ENCODE peak calls at places on chromosomes 5 and 9, in nine cellular contexts. G, W, D, R, C, V, N, X and J are unnamed samples.

GRCh38 chr9:20297646-20298084 is 324.6 kb downstream of the MLLT3 start:
- DNase-seq in G (no peak), W (peak), D (no peak), R (no peak), C (no peak), V (peak), N (no peak), X (no peak), J (no peak)

GRCh38 chr5:55679556-55679955 is 32.6 kb downstream of the SLC38A9 start:
- DNase-seq in G (no peak), W (no peak), D (no peak), R (no peak), C (no peak), V (no peak), N (no peak), X (no peak), J (no peak)

GRCh38 chr5:53407373-53407772 is 73.1 kb upstream of the FST start:
- DNase-seq in G (no peak), W (peak), D (peak), R (no peak), C (no peak), V (no peak), N (no peak), X (no peak), J (no peak)

GRCh38 chr9:105447386-105447813 is 434 bp upstream of the FSD1L start:
- DNase-seq in G (no peak), W (peak), D (no peak), R (no peak), C (no peak), V (no peak), N (no peak), X (no peak), J (peak)

GRCh38 chr5:140322751-140323731 is 20.1 kb upstream of the PFDN1 start:
- DNase-seq in G (peak), W (peak), D (peak), R (no peak), C (peak), V (peak), N (no peak), X (no peak), J (no peak)

GRCh38 chr9:138073808-138074207 is 196.2 kb downstream of the CACNA1B start:
- DNase-seq in G (no peak), W (no peak), D (no peak), R (no peak), C (no peak), V (no peak), N (peak), X (no peak), J (no peak)

GRCh38 chr9:69249337-69249736 is 75.3 kb downstream of the TJP2 start:
- DNase-seq in G (no peak), W (no peak), D (peak), R (no peak), C (peak), V (no peak), N (no peak), X (no peak), J (no peak)

GRCh38 chr5:59132131-59132530 is 549.3 kb downstream of the RAB3C start:
- DNase-seq in G (no peak), W (no peak), D (no peak), R (no peak), C (no peak), V (no peak), N (no peak), X (no peak), J (no peak)

GRCh38 chr9:16501098-16501663 is 369.3 kb downstream of the BNC2 start:
- DNase-seq in G (no peak), W (peak), D (peak), R (no peak), C (no peak), V (no peak), N (no peak), X (no peak), J (no peak)

GRCh38 chr5:146962801-146963355 is 84.3 kb upstream of the PPP2R2B start:
- DNase-seq in G (no peak), W (peak), D (peak), R (no peak), C (no peak), V (peak), N (no peak), X (no peak), J (no peak)
- TF ChIP-seq EZH2phosphoT487 in G (no peak), W (no peak), D (no peak), R (no peak), C (no peak), V (no peak), N (no peak), X (no peak), J (no peak)

GRCh38 chr9:89751081-89751855 is 146.5 kb downstream of the GADD45G start:
- DNase-seq in G (no peak), W (no peak), D (no peak), R (no peak), C (no peak), V (no peak), N (no peak), X (no peak), J (no peak)

GRCh38 chr9:89755835-89756234 is 151.0 kb downstream of the GADD45G start:
- DNase-seq in G (no peak), W (no peak), D (peak), R (no peak), C (no peak), V (peak), N (no peak), X (no peak), J (no peak)

GRCh38 chr9:89754223-89754622 is 149.4 kb downstream of the GADD45G start:
- DNase-seq in G (no peak), W (no peak), D (no peak), R (no peak), C (no peak), V (no peak), N (no peak), X (no peak), J (no peak)

GRCh38 chr9:89752154-89752553 is 147.3 kb downstream of the GADD45G start:
- DNase-seq in G (no peak), W (no peak), D (no peak), R (no peak), C (no peak), V (no peak), N (no peak), X (no peak), J (no peak)

DNA sequence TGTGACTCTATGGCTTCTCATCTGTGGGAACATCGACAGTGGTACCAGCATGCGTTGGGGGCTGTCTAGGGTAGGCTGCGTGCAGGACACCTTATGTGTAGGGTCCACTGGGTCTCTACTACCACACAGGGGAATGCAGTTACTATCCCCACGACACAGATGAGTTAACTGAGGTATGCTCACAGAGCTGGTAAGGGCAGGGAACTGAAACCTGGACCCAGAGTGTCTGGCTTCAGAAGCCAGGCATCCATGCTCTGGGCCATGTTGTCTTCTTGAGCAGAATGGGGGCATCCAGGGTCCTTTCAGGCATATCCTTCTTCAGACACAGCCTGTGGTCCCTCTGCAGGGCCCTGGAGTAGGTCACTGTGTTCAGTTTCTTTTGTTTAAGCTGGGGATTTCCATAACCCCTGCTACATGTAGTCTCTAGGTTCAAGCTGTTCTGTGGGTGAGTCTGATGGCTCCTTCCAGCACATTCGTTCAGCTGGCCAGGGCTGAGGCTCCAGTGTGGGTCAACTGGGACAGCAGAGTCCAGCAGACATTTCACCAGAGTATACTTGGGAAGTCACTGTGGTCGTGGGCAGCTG is 148.8 kb downstream of the GADD45G start:
- DNase-seq in G (no peak), W (no peak), D (no peak), R (no peak), C (no peak), V (no peak), N (no peak), X (no peak), J (no peak)
- TF ChIP-seq EZH2phosphoT487 in G (no peak), W (no peak), D (no peak), R (no peak), C (no peak), V (no peak), N (no peak), X (no peak), J (no peak)

GRCh38 chr5:133718457-133718856 is 106.1 kb upstream of the FSTL4 start:
- DNase-seq in G (no peak), W (no peak), D (no peak), R (no peak), C (no peak), V (no peak), N (no peak), X (no peak), J (no peak)
- TF ChIP-seq EZH2phosphoT487 in G (no peak), W (no peak), D (no peak), R (no peak), C (no peak), V (no peak), N (no peak), X (no peak), J (no peak)

DNA sequence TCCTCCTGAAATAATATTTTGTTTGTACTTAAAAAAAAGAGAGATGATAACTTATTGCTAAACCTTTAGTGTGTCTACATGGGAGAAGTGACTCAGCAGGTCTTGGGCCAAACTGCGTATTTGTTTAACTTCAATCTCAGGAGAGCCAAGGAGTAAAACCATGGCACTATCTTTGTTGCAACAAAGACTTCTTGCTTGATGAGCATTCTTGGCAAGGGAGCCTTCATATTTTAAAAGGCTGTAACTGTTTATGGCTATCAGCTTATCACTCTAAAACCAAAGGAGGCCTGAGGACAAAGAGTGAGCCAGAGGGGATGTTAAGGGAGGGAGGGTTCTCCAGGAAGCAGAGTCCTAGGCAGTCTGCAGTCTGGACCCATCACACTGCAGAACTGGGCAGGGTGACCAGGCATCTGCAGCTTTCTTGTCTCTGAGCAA is 216.2 kb upstream of the S1PR3 start:
- DNase-seq in G (no peak), W (peak), D (peak), R (no peak), C (no peak), V (peak), N (no peak), X (no peak), J (no peak)
- TF ChIP-seq EZH2phosphoT487 in G (no peak), W (no peak), D (no peak), R (no peak), C (no peak), V (no peak), N (no peak), X (no peak), J (no peak)

GRCh38 chr9:110432253-110432652 is 94.6 kb upstream of the TXNDC8 start:
- DNase-seq in G (no peak), W (peak), D (no peak), R (no peak), C (no peak), V (no peak), N (no peak), X (no peak), J (no peak)
- TF ChIP-seq EZH2phosphoT487 in G (no peak), W (no peak), D (no peak), R (no peak), C (no peak), V (no peak), N (no peak), X (no peak), J (no peak)

GRCh38 chr5:91875133-91875779 is 492.1 kb upstream of the ARRDC3 start:
- DNase-seq in G (peak), W (no peak), D (peak), R (no peak), C (peak), V (no peak), N (no peak), X (no peak), J (no peak)
- TF ChIP-seq EZH2phosphoT487 in G (no peak), W (no peak), D (no peak), R (no peak), C (no peak), V (no peak), N (no peak), X (no peak), J (no peak)

GRCh38 chr5:1172670-1173404 is 28.6 kb upstream of the SLC6A19 start:
- DNase-seq in G (no peak), W (peak), D (no peak), R (no peak), C (no peak), V (no peak), N (no peak), X (no peak), J (peak)
- TF ChIP-seq EZH2phosphoT487 in G (no peak), W (no peak), D (no peak), R (no peak), C (no peak), V (no peak), N (no peak), X (no peak), J (no peak)

DNA sequence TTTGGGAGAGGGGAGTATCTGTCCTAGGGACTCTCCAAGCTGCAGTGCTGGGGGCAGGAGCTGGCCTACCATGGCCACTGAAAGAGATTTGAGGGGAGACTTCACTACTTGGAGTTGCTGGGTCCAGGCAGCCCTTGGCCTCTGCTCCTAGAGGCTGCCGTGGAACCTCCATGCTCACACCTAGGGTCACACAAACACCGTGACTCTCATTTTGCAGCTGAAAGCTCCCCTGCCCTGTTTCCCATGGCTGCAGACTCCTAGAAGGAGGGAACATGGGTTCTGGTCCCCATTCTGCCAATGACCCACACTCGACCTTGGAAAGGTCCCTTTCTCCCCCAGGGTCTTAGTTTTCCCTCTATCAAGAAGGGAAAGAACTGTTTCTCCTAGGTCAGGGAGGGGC is 147.1 kb upstream of the PPP1R26 start:
- DNase-seq in G (no peak), W (no peak), D (no peak), R (no peak), C (no peak), V (no peak), N (no peak), X (no peak), J (no peak)
- TF ChIP-seq EZH2phosphoT487 in G (no peak), W (no peak), D (no peak), R (no peak), C (no peak), V (no peak), N (no peak), X (no peak), J (no peak)